ENCODE peak calls at places on chromosomes 3 and 15, in ten cellular contexts. One of them, this sample, is unnamed. For H3K4me1, the result is how much of the 10 kb centered on the place peaks cover.

GRCh38 chr15:57460208-57460816 is 84.0 kb downstream of the CGNL1 start:
- DNase-seq in mesendoderm: no peak
- DNase-seq in K562: no peak
- DNase-seq in Karpas-422: no peak
- DNase-seq in NT2/D1: no peak
- DNase-seq in HepG2: no peak
- DNase-seq in colonic mucosa: no peak
- DNase-seq in HCT116: no peak
- DNase-seq in kidney: no peak
- DNase-seq in astrocyte: no peak
- DNase-seq in this sample: no peak

GRCh38 chr3:156459434-156459833 is 95.5 kb downstream of the SSR3 start:
- DNase-seq in mesendoderm: no peak
- DNase-seq in K562: no peak
- DNase-seq in Karpas-422: no peak
- DNase-seq in NT2/D1: no peak
- DNase-seq in HepG2: no peak
- DNase-seq in colonic mucosa: no peak
- DNase-seq in HCT116: no peak
- DNase-seq in kidney: no peak
- DNase-seq in astrocyte: no peak
- DNase-seq in this sample: no peak

GRCh38 chr15:78811825-78812183 is 540 bp upstream of the ADAMTS7 start:
- DNase-seq in mesendoderm: no peak
- DNase-seq in K562: no peak
- DNase-seq in Karpas-422: no peak
- DNase-seq in NT2/D1: no peak
- DNase-seq in HepG2: no peak
- DNase-seq in colonic mucosa: no peak
- DNase-seq in HCT116: no peak
- DNase-seq in kidney: peak
- DNase-seq in astrocyte: no peak
- DNase-seq in this sample: no peak

GRCh38 chr3:22960326-22960984 is 242.7 kb upstream of the UBE2E2 start:
- DNase-seq in mesendoderm: peak
- DNase-seq in K562: no peak
- DNase-seq in Karpas-422: peak
- DNase-seq in NT2/D1: no peak
- DNase-seq in HepG2: peak
- DNase-seq in colonic mucosa: peak
- DNase-seq in HCT116: peak
- DNase-seq in kidney: no peak
- DNase-seq in astrocyte: peak
- DNase-seq in this sample: peak

GRCh38 chr15:69170597-69170996 is 10.2 kb downstream of the GLCE start:
- DNase-seq in mesendoderm: no peak
- DNase-seq in K562: no peak
- DNase-seq in Karpas-422: no peak
- DNase-seq in NT2/D1: no peak
- DNase-seq in HepG2: no peak
- DNase-seq in colonic mucosa: no peak
- DNase-seq in HCT116: no peak
- DNase-seq in kidney: no peak
- DNase-seq in astrocyte: no peak
- DNase-seq in this sample: no peak

GRCh38 chr3:30613135-30613825 is 6.9 kb downstream of the TGFBR2 start:
- DNase-seq in mesendoderm: no peak
- DNase-seq in K562: no peak
- DNase-seq in Karpas-422: no peak
- DNase-seq in NT2/D1: no peak
- DNase-seq in HepG2: no peak
- DNase-seq in colonic mucosa: no peak
- DNase-seq in HCT116: no peak
- DNase-seq in kidney: no peak
- DNase-seq in astrocyte: no peak
- DNase-seq in this sample: no peak

GRCh38 chr3:117820900-117821299 is 1111.3 kb downstream of the TUSC7 start:
- DNase-seq in mesendoderm: peak
- DNase-seq in K562: no peak
- DNase-seq in Karpas-422: no peak
- DNase-seq in NT2/D1: no peak
- DNase-seq in HepG2: no peak
- DNase-seq in colonic mucosa: no peak
- DNase-seq in HCT116: no peak
- DNase-seq in kidney: no peak
- DNase-seq in astrocyte: peak
- DNase-seq in this sample: peak

GRCh38 chr3:155019576-155019975 is 60.5 kb upstream of the MME start:
- DNase-seq in mesendoderm: peak
- DNase-seq in K562: no peak
- DNase-seq in Karpas-422: no peak
- DNase-seq in NT2/D1: no peak
- DNase-seq in HepG2: no peak
- DNase-seq in colonic mucosa: peak
- DNase-seq in HCT116: no peak
- DNase-seq in kidney: no peak
- DNase-seq in astrocyte: no peak
- DNase-seq in this sample: peak

GRCh38 chr15:32721594-32721993 is 3.8 kb downstream of the GREM1 start:
- DNase-seq in mesendoderm: no peak
- DNase-seq in K562: no peak
- DNase-seq in Karpas-422: no peak
- DNase-seq in NT2/D1: no peak
- DNase-seq in HepG2: no peak
- DNase-seq in colonic mucosa: no peak
- DNase-seq in HCT116: no peak
- DNase-seq in kidney: no peak
- DNase-seq in astrocyte: peak
- DNase-seq in this sample: no peak

GRCh38 chr3:9380014-9380413 is 17.2 kb downstream of the THUMPD3 start:
- DNase-seq in mesendoderm: no peak
- DNase-seq in K562: no peak
- DNase-seq in Karpas-422: no peak
- DNase-seq in NT2/D1: no peak
- DNase-seq in HepG2: no peak
- DNase-seq in colonic mucosa: no peak
- DNase-seq in HCT116: no peak
- DNase-seq in kidney: no peak
- DNase-seq in astrocyte: no peak
- DNase-seq in this sample: no peak

DNA sequence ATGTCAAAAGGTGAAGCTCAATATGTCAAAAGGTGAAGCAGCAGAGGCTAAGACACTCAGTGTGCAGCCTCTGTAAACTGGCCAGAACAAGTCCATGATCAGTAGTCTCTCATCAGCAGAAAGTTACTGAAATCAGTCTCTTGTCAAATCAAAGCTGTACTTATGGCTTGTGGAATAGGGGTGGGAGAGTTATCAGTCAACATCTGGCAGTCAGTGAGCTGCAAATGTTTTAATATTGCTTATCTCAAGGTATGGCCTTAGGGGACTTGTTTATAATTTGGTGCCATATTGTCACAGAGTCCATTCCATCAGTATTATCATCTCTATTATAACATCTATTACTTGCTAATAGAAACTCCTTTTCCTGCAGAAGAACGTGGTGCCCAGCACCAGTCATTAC is 14.9 kb upstream of the WDR49 start:
- DNase-seq in mesendoderm: no peak
- DNase-seq in K562: no peak
- DNase-seq in Karpas-422: no peak
- DNase-seq in NT2/D1: no peak
- DNase-seq in HepG2: no peak
- DNase-seq in colonic mucosa: no peak
- DNase-seq in HCT116: no peak
- DNase-seq in kidney: no peak
- DNase-seq in astrocyte: no peak
- DNase-seq in this sample: no peak
- H3K4me3 ChIP-seq in mesendoderm: no peak
- H3K4me3 ChIP-seq in K562: no peak
- H3K4me3 ChIP-seq in Karpas-422: no peak
- H3K4me3 ChIP-seq in NT2/D1: no peak
- H3K4me3 ChIP-seq in HepG2: no peak
- H3K4me3 ChIP-seq in colonic mucosa: no peak
- H3K4me3 ChIP-seq in HCT116: no peak
- H3K4me3 ChIP-seq in kidney: no peak
- H3K4me3 ChIP-seq in astrocyte: no peak
- H3K4me3 ChIP-seq in this sample: no peak

GRCh38 chr3:51799879-51800757 is 21.1 kb upstream of the IQCF6 start:
- DNase-seq in mesendoderm: peak
- DNase-seq in K562: peak
- DNase-seq in Karpas-422: peak
- DNase-seq in NT2/D1: peak
- DNase-seq in HepG2: peak
- DNase-seq in colonic mucosa: peak
- DNase-seq in HCT116: peak
- DNase-seq in kidney: no peak
- DNase-seq in astrocyte: peak
- DNase-seq in this sample: peak

GRCh38 chr3:51802091-51802720 is 23.2 kb upstream of the IQCF6 start:
- DNase-seq in mesendoderm: peak
- DNase-seq in K562: no peak
- DNase-seq in Karpas-422: no peak
- DNase-seq in NT2/D1: no peak
- DNase-seq in HepG2: no peak
- DNase-seq in colonic mucosa: no peak
- DNase-seq in HCT116: no peak
- DNase-seq in kidney: no peak
- DNase-seq in astrocyte: no peak
- DNase-seq in this sample: no peak

GRCh38 chr3:51796859-51797258 is 17.8 kb upstream of the IQCF6 start:
- DNase-seq in mesendoderm: no peak
- DNase-seq in K562: no peak
- DNase-seq in Karpas-422: no peak
- DNase-seq in NT2/D1: no peak
- DNase-seq in HepG2: no peak
- DNase-seq in colonic mucosa: no peak
- DNase-seq in HCT116: no peak
- DNase-seq in kidney: no peak
- DNase-seq in astrocyte: no peak
- DNase-seq in this sample: no peak

GRCh38 chr3:51800758-51801140 is 21.7 kb upstream of the IQCF6 start:
- DNase-seq in mesendoderm: peak
- DNase-seq in K562: no peak
- DNase-seq in Karpas-422: no peak
- DNase-seq in NT2/D1: no peak
- DNase-seq in HepG2: no peak
- DNase-seq in colonic mucosa: no peak
- DNase-seq in HCT116: no peak
- DNase-seq in kidney: no peak
- DNase-seq in astrocyte: no peak
- DNase-seq in this sample: no peak

DNA sequence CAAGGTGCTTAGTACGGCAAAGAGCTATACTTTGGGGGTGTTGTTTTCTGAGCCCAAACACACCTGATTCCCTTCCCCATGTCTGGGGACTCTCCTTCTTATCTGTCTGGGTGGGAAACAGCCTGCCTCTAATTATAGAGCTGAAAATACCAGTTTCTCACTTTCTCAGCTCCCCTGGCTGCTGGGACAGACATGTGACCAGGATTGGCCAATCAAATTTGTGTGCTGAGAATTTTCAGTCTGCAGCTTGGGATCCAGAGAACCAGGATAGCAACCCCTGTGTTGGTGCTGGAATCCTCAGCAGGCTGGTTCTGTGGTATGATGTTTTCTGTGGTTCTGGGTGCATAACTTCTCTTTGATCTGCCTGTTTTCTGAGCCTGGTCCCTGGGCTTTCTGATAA is 19.5 kb upstream of the IQCF6 start:
- DNase-seq in mesendoderm: peak
- DNase-seq in K562: no peak
- DNase-seq in Karpas-422: no peak
- DNase-seq in NT2/D1: no peak
- DNase-seq in HepG2: no peak
- DNase-seq in colonic mucosa: no peak
- DNase-seq in HCT116: no peak
- DNase-seq in kidney: no peak
- DNase-seq in astrocyte: no peak
- DNase-seq in this sample: no peak
- H3K9ac ChIP-seq in mesendoderm: peak
- H3K9ac ChIP-seq in K562: no peak
- H3K9ac ChIP-seq in Karpas-422: no peak
- H3K9ac ChIP-seq in NT2/D1: no peak
- H3K9ac ChIP-seq in HepG2: no peak
- H3K9ac ChIP-seq in colonic mucosa: no peak
- H3K9ac ChIP-seq in HCT116: no peak
- H3K9ac ChIP-seq in kidney: no peak
- H3K9ac ChIP-seq in astrocyte: no peak
- H3K9ac ChIP-seq in this sample: no peak

DNA sequence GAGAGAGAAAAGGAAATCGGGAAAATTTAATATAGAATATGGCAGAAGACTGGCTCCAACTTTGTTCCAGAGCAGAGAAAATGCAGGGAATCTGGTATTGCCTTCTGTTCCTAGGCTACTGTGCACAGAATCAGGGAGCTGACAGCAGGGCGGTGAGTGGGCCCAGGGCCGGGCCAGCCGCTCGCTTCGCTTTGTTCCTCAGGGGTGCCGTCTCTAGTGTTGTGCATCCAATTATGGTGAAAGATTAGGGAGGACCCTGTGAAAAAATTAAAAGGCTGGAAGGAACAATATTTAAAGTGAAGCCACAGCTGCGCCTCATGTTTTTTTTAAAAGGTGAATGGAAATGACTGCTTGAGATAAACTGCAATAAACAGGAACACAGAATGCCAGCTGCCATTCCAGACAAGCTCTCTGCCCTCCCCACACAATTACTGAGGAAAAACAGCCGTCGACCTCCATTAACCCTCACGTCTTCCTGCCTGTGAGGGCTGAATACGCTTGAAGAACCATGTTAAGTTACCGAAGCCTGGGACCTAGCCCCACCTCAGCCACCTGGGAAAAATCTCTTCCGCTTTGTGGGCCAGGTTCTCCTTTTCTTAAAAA is 132.0 kb upstream of the IL12A start:
- DNase-seq in mesendoderm: no peak
- DNase-seq in K562: no peak
- DNase-seq in Karpas-422: no peak
- DNase-seq in NT2/D1: no peak
- DNase-seq in HepG2: no peak
- DNase-seq in colonic mucosa: no peak
- DNase-seq in HCT116: no peak
- DNase-seq in kidney: no peak
- DNase-seq in astrocyte: no peak
- DNase-seq in this sample: no peak
- H3K4me1 ChIP-seq in mesendoderm: under half
- H3K4me1 ChIP-seq in K562: under half
- H3K4me1 ChIP-seq in Karpas-422: under half
- H3K4me1 ChIP-seq in NT2/D1: under half
- H3K4me1 ChIP-seq in HepG2: under half
- H3K4me1 ChIP-seq in colonic mucosa: under half
- H3K4me1 ChIP-seq in HCT116: under half
- H3K4me1 ChIP-seq in kidney: under half
- H3K4me1 ChIP-seq in astrocyte: half or more
- H3K4me1 ChIP-seq in this sample: under half

DNA sequence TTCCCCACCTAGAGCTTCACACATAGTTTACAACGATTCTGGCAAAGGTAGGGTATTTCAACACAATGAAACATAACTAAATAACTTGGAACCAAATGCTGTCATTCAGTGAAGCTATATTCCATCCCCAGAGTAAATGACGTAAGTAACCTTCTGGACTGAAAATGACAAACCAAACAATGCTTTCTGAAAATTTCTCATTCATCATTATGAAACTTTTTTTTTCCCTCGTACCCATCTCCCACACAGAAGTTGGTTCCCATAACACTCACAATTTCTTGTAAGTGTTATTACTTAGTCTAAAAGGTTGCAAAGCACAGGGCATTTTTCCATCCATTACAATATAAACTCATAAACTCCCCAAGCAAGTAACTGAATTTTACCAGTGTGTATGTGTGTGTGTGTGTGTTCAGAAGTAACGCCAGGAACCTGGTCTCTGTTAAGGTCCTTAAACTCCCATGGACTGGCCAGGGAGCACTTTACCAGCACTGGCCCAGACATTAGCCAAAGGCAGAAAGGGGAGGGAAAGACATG is 41.6 kb downstream of the CBLB start:
- DNase-seq in mesendoderm: no peak
- DNase-seq in K562: no peak
- DNase-seq in Karpas-422: peak
- DNase-seq in NT2/D1: no peak
- DNase-seq in HepG2: no peak
- DNase-seq in colonic mucosa: no peak
- DNase-seq in HCT116: no peak
- DNase-seq in kidney: no peak
- DNase-seq in astrocyte: peak
- DNase-seq in this sample: no peak
- H3K4me3 ChIP-seq in mesendoderm: no peak
- H3K4me3 ChIP-seq in K562: no peak
- H3K4me3 ChIP-seq in Karpas-422: no peak
- H3K4me3 ChIP-seq in NT2/D1: no peak
- H3K4me3 ChIP-seq in HepG2: no peak
- H3K4me3 ChIP-seq in colonic mucosa: no peak
- H3K4me3 ChIP-seq in HCT116: no peak
- H3K4me3 ChIP-seq in kidney: no peak
- H3K4me3 ChIP-seq in astrocyte: no peak
- H3K4me3 ChIP-seq in this sample: peak